ENCODE peak calls at places on chromosomes 4 and X, in four cellular contexts. I is lower lobe of right lung, M is stromal cell of bone marrow, T is heart left ventricle. B is an unnamed sample.

GRCh38 chr4:106502106-106502699 is 133.6 kb upstream of the GIMD1 start:
- DNase-seq in I (peak), M (no peak), T (peak), B (no peak)

GRCh38 chr4:188960411-188961093 is 821.3 kb downstream of the TRIML1 start:
- DNase-seq in I (no peak), M (no peak), T (no peak), B (no peak)

GRCh38 chr4:79334783-79335182 is 8.9 kb upstream of the NAA11 start:
- DNase-seq in I (no peak), M (no peak), T (no peak), B (no peak)

GRCh38 chr4:11606078-11606477 is 177.4 kb upstream of the HS3ST1 start:
- DNase-seq in I (no peak), M (no peak), T (no peak), B (no peak)

GRCh38 chr4:154998284-154998683 is 210.2 kb upstream of the NPY2R start:
- DNase-seq in I (no peak), M (peak), T (no peak), B (no peak)

GRCh38 chr4:168757500-168757899 is 252.6 kb downstream of the CBR4 start:
- DNase-seq in I (no peak), M (no peak), T (no peak), B (no peak)

GRCh38 chr4:153115322-153116100 is 88.7 kb upstream of the TRIM2 start:
- DNase-seq in I (no peak), M (peak), T (peak), B (no peak)

GRCh38 chrX:21845096-21845495 is 5.7 kb downstream of the MBTPS2 start:
- DNase-seq in I (no peak), M (no peak), T (no peak), B (no peak)

GRCh38 chr4:38177035-38177791 is 217.0 kb downstream of the PTTG2 start:
- DNase-seq in I (no peak), M (no peak), T (peak), B (peak)

GRCh38 chr4:112910109-112910736 is 139.2 kb upstream of the ANK2 start:
- DNase-seq in I (no peak), M (peak), T (no peak), B (no peak)

GRCh38 chr4:15162465-15163283 is 160.4 kb downstream of the CPEB2 start:
- DNase-seq in I (no peak), M (peak), T (no peak), B (no peak)

GRCh38 chr4:168521736-168522135 is 24.9 kb downstream of the PALLD start:
- DNase-seq in I (no peak), M (no peak), T (no peak), B (no peak)

GRCh38 chr4:6451309-6451708 is 21.1 kb downstream of the PPP2R2C start:
- DNase-seq in I (no peak), M (no peak), T (no peak), B (no peak)

GRCh38 chr4:165684177-165684870 is 188.7 kb upstream of the TLL1 start:
- DNase-seq in I (no peak), M (peak), T (no peak), B (no peak)

GRCh38 chr4:170949084-170949483 is 859.3 kb upstream of the AADAT start:
- DNase-seq in I (no peak), M (no peak), T (no peak), B (no peak)

GRCh38 chrX:9829308-9830267 is 43.4 kb downstream of the SHROOM2 start:
- DNase-seq in I (no peak), M (no peak), T (no peak), B (no peak)

GRCh38 chr4:26867914-26868684 is 7.5 kb downstream of the STIM2 start:
- DNase-seq in I (no peak), M (no peak), T (no peak), B (no peak)

GRCh38 chrX:16469870-16470269 is 180.1 kb upstream of the S100G start:
- DNase-seq in I (no peak), M (no peak), T (no peak), B (no peak)

GRCh38 chr4:122819708-122820449 is 6.8 kb upstream of the FGF2 start:
- DNase-seq in I (no peak), M (no peak), T (no peak), B (no peak)

GRCh38 chr4:152462715-152463114 is 73.2 kb downstream of the FBXW7 start:
- DNase-seq in I (no peak), M (no peak), T (no peak), B (no peak)

GRCh38 chr4:1192493-1193205 is 20.3 kb upstream of the SPON2 start:
- DNase-seq in I (no peak), M (no peak), T (peak), B (peak)

GRCh38 chr4:26083987-26084386 is 170.0 kb downstream of the SMIM20 start:
- DNase-seq in I (no peak), M (no peak), T (no peak), B (no peak)

GRCh38 chrX:151100796-151101195 is 75.6 kb upstream of the GPR50 start:
- DNase-seq in I (no peak), M (no peak), T (no peak), B (no peak)

GRCh38 chr4:13968723-13969122 is 341.2 kb upstream of the BOD1L1 start:
- DNase-seq in I (no peak), M (no peak), T (no peak), B (no peak)

GRCh38 chr4:18593297-18594002 is 571.9 kb upstream of the LCORL start:
- DNase-seq in I (no peak), M (peak), T (peak), B (no peak)

GRCh38 chr4:122747068-122747467 is 14.6 kb downstream of the BBS12 start:
- DNase-seq in I (no peak), M (no peak), T (no peak), B (no peak)

B was measured in kidney.